ENCODE peak calls at places on chromosomes 12 and 14, in seven cellular contexts. One of them, this sample, is unnamed.

GRCh38 chr12:109542876-109543275 is 30.4 kb downstream of the MMAB start:
- ATAC-seq in CD4-positive, alpha-beta T cell: no peak
- ATAC-seq in activated CD4-positive, alpha-beta T cell treated with anti-CD3 and anti-CD28 coated beads for 36 hours: no peak
- ATAC-seq in activated T-cell treated with anti-CD3 and anti-CD28 coated beads, Interleukin-2, amount 50 U/mL, for 4 hours: no peak
- ATAC-seq in gastrocnemius medialis: no peak
- ATAC-seq in pancreas: no peak
- ATAC-seq in natural killer cell: no peak
- ATAC-seq in this sample: no peak

GRCh38 chr12:1559729-1560128 is 34.7 kb downstream of the FBXL14 start:
- ATAC-seq in natural killer cell: no peak
- ATAC-seq in pancreas: peak
- ATAC-seq in CD4-positive, alpha-beta T cell: no peak
- ATAC-seq in gastrocnemius medialis: no peak
- ATAC-seq in activated CD4-positive, alpha-beta T cell treated with anti-CD3 and anti-CD28 coated beads for 36 hours: no peak
- ATAC-seq in activated T-cell treated with anti-CD3 and anti-CD28 coated beads, Interleukin-2, amount 50 U/mL, for 4 hours: no peak
- ATAC-seq in this sample: no peak

GRCh38 chr14:73783107-73783727 is 68.4 kb upstream of the PTGR2 start:
- ATAC-seq in activated CD4-positive, alpha-beta T cell treated with anti-CD3 and anti-CD28 coated beads for 36 hours: no peak
- ATAC-seq in natural killer cell: no peak
- ATAC-seq in gastrocnemius medialis: no peak
- ATAC-seq in activated T-cell treated with anti-CD3 and anti-CD28 coated beads, Interleukin-2, amount 50 U/mL, for 4 hours: no peak
- ATAC-seq in CD4-positive, alpha-beta T cell: no peak
- ATAC-seq in pancreas: no peak
- ATAC-seq in this sample: no peak

GRCh38 chr12:16245199-16245598 is 32.3 kb downstream of the SLC15A5 start:
- ATAC-seq in natural killer cell: no peak
- ATAC-seq in gastrocnemius medialis: no peak
- ATAC-seq in pancreas: no peak
- ATAC-seq in activated T-cell treated with anti-CD3 and anti-CD28 coated beads, Interleukin-2, amount 50 U/mL, for 4 hours: no peak
- ATAC-seq in CD4-positive, alpha-beta T cell: no peak
- ATAC-seq in activated CD4-positive, alpha-beta T cell treated with anti-CD3 and anti-CD28 coated beads for 36 hours: no peak
- ATAC-seq in this sample: no peak

GRCh38 chr12:24850486-24850885 is 98.4 kb downstream of the BCAT1 start:
- ATAC-seq in gastrocnemius medialis: no peak
- ATAC-seq in activated T-cell treated with anti-CD3 and anti-CD28 coated beads, Interleukin-2, amount 50 U/mL, for 4 hours: no peak
- ATAC-seq in activated CD4-positive, alpha-beta T cell treated with anti-CD3 and anti-CD28 coated beads for 36 hours: no peak
- ATAC-seq in natural killer cell: no peak
- ATAC-seq in pancreas: no peak
- ATAC-seq in CD4-positive, alpha-beta T cell: no peak
- ATAC-seq in this sample: no peak

GRCh38 chr12:26135010-26135420 is 10.2 kb upstream of the BHLHE41 start:
- ATAC-seq in CD4-positive, alpha-beta T cell: no peak
- ATAC-seq in natural killer cell: no peak
- ATAC-seq in activated T-cell treated with anti-CD3 and anti-CD28 coated beads, Interleukin-2, amount 50 U/mL, for 4 hours: no peak
- ATAC-seq in pancreas: peak
- ATAC-seq in gastrocnemius medialis: no peak
- ATAC-seq in activated CD4-positive, alpha-beta T cell treated with anti-CD3 and anti-CD28 coated beads for 36 hours: no peak
- ATAC-seq in this sample: no peak

GRCh38 chr12:10982244-10982643 is 4.5 kb downstream of the TAS2R50 start:
- ATAC-seq in pancreas: no peak
- ATAC-seq in natural killer cell: peak
- ATAC-seq in activated T-cell treated with anti-CD3 and anti-CD28 coated beads, Interleukin-2, amount 50 U/mL, for 4 hours: peak
- ATAC-seq in CD4-positive, alpha-beta T cell: peak
- ATAC-seq in activated CD4-positive, alpha-beta T cell treated with anti-CD3 and anti-CD28 coated beads for 36 hours: peak
- ATAC-seq in gastrocnemius medialis: no peak
- ATAC-seq in this sample: no peak

GRCh38 chr12:69008510-69008909 is 75.5 kb upstream of the CPM start:
- ATAC-seq in CD4-positive, alpha-beta T cell: no peak
- ATAC-seq in activated T-cell treated with anti-CD3 and anti-CD28 coated beads, Interleukin-2, amount 50 U/mL, for 4 hours: no peak
- ATAC-seq in activated CD4-positive, alpha-beta T cell treated with anti-CD3 and anti-CD28 coated beads for 36 hours: no peak
- ATAC-seq in pancreas: peak
- ATAC-seq in gastrocnemius medialis: peak
- ATAC-seq in natural killer cell: no peak
- ATAC-seq in this sample: no peak

This sample was measured in stimulated activated memory B cell treated with anti-CD40 and anti-IgM and Interleukin-4, amounts not matched to agents 10 μg/mL and 1 μg/mL and 100 μg/mL, for 72 hours.